ENCODE peak calls at places on chromosomes 11 and 22, in ten cellular contexts. A is esophagus squamous epithelium, W is posterior vena cava, Y is fibroblast of mammary gland, G is ecto neural progenitor cell, E is stromal cell of bone marrow, T is amniotic stem cell, F is G401, U is BE2C, P is NCI-H2029 treated with DMSO at 0.1 percent for 48 hours. M is an unnamed sample.
A peak's percentile ranks its signal among the peaks of the same experiment; 100 is the strongest.

GRCh38 chr11:125960771-125961170 is 14.9 kb downstream of the VSIG10L2 start:
- DNase-seq in A (no peak), W (no peak), Y (no peak), G (no peak), E (no peak), T (no peak), F (no peak), U (no peak), P (no peak), M (no peak)

GRCh38 chr11:73072935-73073481 is 69.1 kb downstream of the FCHSD2 start:
- DNase-seq in A (no peak), W (no peak), Y (peak; percentile 31), G (no peak), E (no peak), T (no peak), F (peak; percentile 31), U (no peak), P (peak; percentile 41), M (peak; percentile 9)

GRCh38 chr11:3123316-3123715 is 41.8 kb downstream of the OSBPL5 start:
- DNase-seq in A (no peak), W (peak; percentile 95), Y (peak; percentile 66), G (no peak), E (no peak), T (no peak), F (peak; percentile 80), U (peak; percentile 71), P (peak; percentile 88), M (peak; percentile 59)

GRCh38 chr11:119832132-119832531 is 103.1 kb upstream of the NECTIN1 start:
- DNase-seq in A (no peak), W (peak; percentile 61), Y (no peak), G (no peak), E (no peak), T (no peak), F (no peak), U (peak; percentile 51), P (no peak), M (peak; percentile 74)

GRCh38 chr11:67024966-67025365 is 2.0 kb downstream of the SYT12 start:
- DNase-seq in A (no peak), W (no peak), Y (no peak), G (no peak), E (no peak), T (no peak), F (peak; percentile 64), U (no peak), P (no peak), M (no peak)

GRCh38 chr11:44936527-44936926 is 14.2 kb downstream of the TP53I11 start:
- DNase-seq in A (peak; percentile 25), W (peak; percentile 94), Y (peak; percentile 75), G (peak; percentile 84), E (peak; percentile 48), T (no peak), F (peak; percentile 84), U (peak; percentile 74), P (peak; percentile 54), M (peak; percentile 34)

GRCh38 chr22:50569041-50569459 is 6.3 kb upstream of the SYCE3 start:
- DNase-seq in A (no peak), W (peak; percentile 70), Y (no peak), G (peak; percentile 36), E (no peak), T (no peak), F (no peak), U (no peak), P (no peak), M (no peak)

GRCh38 chr11:121534131-121535093 is 81.6 kb upstream of the SORL1-AS1 start:
- DNase-seq in A (no peak), W (no peak), Y (peak; percentile 59), G (no peak), E (peak; percentile 32), T (peak; percentile 12), F (peak; percentile 95), U (no peak), P (peak; percentile 48), M (peak; percentile 37)

GRCh38 chr11:66224226-66224850 is 44.1 kb upstream of the RAB1B start:
- DNase-seq in A (no peak), W (peak; percentile 10), Y (no peak), G (no peak), E (no peak), T (no peak), F (no peak), U (no peak), P (no peak), M (no peak)

GRCh38 chr11:134510641-134511040 is 98.6 kb upstream of the B3GAT1 start:
- DNase-seq in A (no peak), W (no peak), Y (no peak), G (no peak), E (no peak), T (no peak), F (no peak), U (no peak), P (no peak), M (no peak)

GRCh38 chr11:16296243-16296642 is 60.1 kb downstream of the SOX6 start:
- DNase-seq in A (no peak), W (no peak), Y (no peak), G (no peak), E (no peak), T (no peak), F (no peak), U (no peak), P (no peak), M (no peak)

GRCh38 chr11:17443423-17443822 is 33.2 kb downstream of the ABCC8 start:
- DNase-seq in A (no peak), W (no peak), Y (no peak), G (no peak), E (no peak), T (no peak), F (no peak), U (no peak), P (no peak), M (no peak)

GRCh38 chr11:73195191-73196007 is 22.7 kb upstream of the P2RY2 start:
- DNase-seq in A (no peak), W (no peak), Y (no peak), G (no peak), E (no peak), T (no peak), F (no peak), U (no peak), P (no peak), M (no peak)

GRCh38 chr11:68216171-68216938 is 3.3 kb upstream of the KMT5B start:
- DNase-seq in A (no peak), W (no peak), Y (no peak), G (no peak), E (no peak), T (no peak), F (peak; percentile 75), U (no peak), P (peak; percentile 34), M (no peak)

GRCh38 chr22:37184380-37184755 is 3.7 kb downstream of the C1QTNF6 start:
- DNase-seq in A (no peak), W (peak; percentile 78), Y (no peak), G (no peak), E (no peak), T (no peak), F (no peak), U (no peak), P (no peak), M (no peak)